ENCODE peak calls at places on chromosomes 7 and 10, in four cellular contexts. One of them, this sample, is unnamed.
A peak's percentile ranks its signal among the peaks of the same experiment; 100 is the strongest.

GRCh38 chr7:30434140-30434799 is 44.3 kb downstream of the NOD1 start:
- DNase-seq in skeletal muscle cell: no peak
- DNase-seq in NCI-H82: no peak
- DNase-seq in kidney tubule cell: no peak
- DNase-seq in this sample: no peak

GRCh38 chr7:73633844-73634243 is 9.5 kb upstream of the MLXIPL start:
- DNase-seq in skeletal muscle cell: no peak
- DNase-seq in NCI-H82: no peak
- DNase-seq in kidney tubule cell: no peak
- DNase-seq in this sample: no peak

GRCh38 chr10:34580643-34581042 is 234.5 kb downstream of the PARD3 start:
- DNase-seq in NCI-H82: no peak
- DNase-seq in skeletal muscle cell: peak; percentile 72
- DNase-seq in kidney tubule cell: peak; percentile 88
- DNase-seq in this sample: no peak

GRCh38 chr10:132225849-132226205 is 39.1 kb downstream of the DPYSL4 start:
- DNase-seq in kidney tubule cell: no peak
- DNase-seq in NCI-H82: no peak
- DNase-seq in skeletal muscle cell: no peak
- DNase-seq in this sample: no peak

GRCh38 chr10:119516381-119517234 is 25.9 kb downstream of the RGS10 start:
- DNase-seq in kidney tubule cell: peak; percentile 25
- DNase-seq in NCI-H82: peak; percentile 14
- DNase-seq in skeletal muscle cell: no peak
- DNase-seq in this sample: no peak

GRCh38 chr7:75888464-75889222 is 9.8 kb downstream of the RHBDD2 start:
- DNase-seq in skeletal muscle cell: no peak
- DNase-seq in NCI-H82: no peak
- DNase-seq in kidney tubule cell: no peak
- DNase-seq in this sample: no peak

GRCh38 chr7:16066805-16067459 is 354.4 kb downstream of the CRPPA start:
- DNase-seq in NCI-H82: no peak
- DNase-seq in kidney tubule cell: no peak
- DNase-seq in skeletal muscle cell: no peak
- DNase-seq in this sample: no peak

GRCh38 chr10:75468612-75469011 is 37.2 kb downstream of the LRMDA start:
- DNase-seq in NCI-H82: no peak
- DNase-seq in kidney tubule cell: no peak
- DNase-seq in skeletal muscle cell: no peak
- DNase-seq in this sample: no peak

GRCh38 chr10:94205370-94205930 is 157.3 kb downstream of the NOC3L start:
- DNase-seq in kidney tubule cell: no peak
- DNase-seq in skeletal muscle cell: no peak
- DNase-seq in NCI-H82: peak; percentile 60
- DNase-seq in this sample: no peak

GRCh38 chr7:137441451-137441850 is 97.9 kb upstream of the PTN start:
- DNase-seq in NCI-H82: no peak
- DNase-seq in kidney tubule cell: no peak
- DNase-seq in skeletal muscle cell: no peak
- DNase-seq in this sample: no peak

GRCh38 chr7:133845005-133845404 is 282.1 kb upstream of the LRGUK start:
- DNase-seq in NCI-H82: no peak
- DNase-seq in kidney tubule cell: no peak
- DNase-seq in skeletal muscle cell: no peak
- DNase-seq in this sample: no peak

GRCh38 chr10:108238261-108238660 is 1073.8 kb upstream of the SORCS1 start:
- DNase-seq in skeletal muscle cell: no peak
- DNase-seq in kidney tubule cell: no peak
- DNase-seq in NCI-H82: no peak
- DNase-seq in this sample: no peak

GRCh38 chr7:85262891-85263290 is 76.0 kb upstream of the SEMA3D start:
- DNase-seq in skeletal muscle cell: no peak
- DNase-seq in kidney tubule cell: no peak
- DNase-seq in NCI-H82: no peak
- DNase-seq in this sample: no peak

GRCh38 chr10:111705026-111705425 is 478.5 kb downstream of the GPAM start:
- DNase-seq in skeletal muscle cell: no peak
- DNase-seq in NCI-H82: no peak
- DNase-seq in kidney tubule cell: no peak
- DNase-seq in this sample: peak; percentile 70

GRCh38 chr10:74637685-74638084 is 188.7 kb upstream of the KAT6B start:
- DNase-seq in NCI-H82: no peak
- DNase-seq in skeletal muscle cell: no peak
- DNase-seq in kidney tubule cell: no peak
- DNase-seq in this sample: no peak

GRCh38 chr10:115947104-115947503 is 325.9 kb downstream of the GFRA1 start:
- DNase-seq in skeletal muscle cell: no peak
- DNase-seq in NCI-H82: no peak
- DNase-seq in kidney tubule cell: peak; percentile 91
- DNase-seq in this sample: no peak

GRCh38 chr10:71638087-71638576 is 81.4 kb downstream of the C10orf105 start:
- DNase-seq in kidney tubule cell: no peak
- DNase-seq in skeletal muscle cell: no peak
- DNase-seq in NCI-H82: peak; percentile 36
- DNase-seq in this sample: no peak

GRCh38 chr10:16984242-16984641 is 145.4 kb downstream of the CUBN start:
- DNase-seq in skeletal muscle cell: no peak
- DNase-seq in NCI-H82: no peak
- DNase-seq in kidney tubule cell: no peak
- DNase-seq in this sample: no peak

GRCh38 chr10:104333037-104333727 is 5.1 kb downstream of the ITPRIP start:
- DNase-seq in NCI-H82: no peak
- DNase-seq in skeletal muscle cell: no peak
- DNase-seq in kidney tubule cell: no peak
- DNase-seq in this sample: no peak

GRCh38 chr7:74575811-74576210 is 81.7 kb upstream of the GTF2I start:
- DNase-seq in skeletal muscle cell: no peak
- DNase-seq in NCI-H82: no peak
- DNase-seq in kidney tubule cell: no peak
- DNase-seq in this sample: no peak

GRCh38 chr7:7330997-7331396 is 148.7 kb downstream of the C1GALT1 start:
- DNase-seq in NCI-H82: peak; percentile 72
- DNase-seq in kidney tubule cell: no peak
- DNase-seq in skeletal muscle cell: no peak
- DNase-seq in this sample: peak; percentile 0

GRCh38 chr10:28432210-28432676 is 100.7 kb upstream of the WAC start:
- DNase-seq in NCI-H82: peak; percentile 74
- DNase-seq in skeletal muscle cell: peak; percentile 16
- DNase-seq in kidney tubule cell: peak; percentile 78
- DNase-seq in this sample: peak; percentile 40

GRCh38 chr7:25678215-25678614 is 449.9 kb upstream of the NPVF start:
- DNase-seq in NCI-H82: no peak
- DNase-seq in kidney tubule cell: no peak
- DNase-seq in skeletal muscle cell: no peak
- DNase-seq in this sample: no peak

GRCh38 chr7:143256932-143257331 is 6.3 kb upstream of the GSTK1 start:
- DNase-seq in NCI-H82: no peak
- DNase-seq in skeletal muscle cell: no peak
- DNase-seq in kidney tubule cell: no peak
- DNase-seq in this sample: no peak

GRCh38 chr10:7297094-7297493 is 113.7 kb downstream of the SFMBT2 start:
- DNase-seq in kidney tubule cell: no peak
- DNase-seq in NCI-H82: no peak
- DNase-seq in skeletal muscle cell: no peak
- DNase-seq in this sample: no peak

GRCh38 chr10:79349072-79349491 is 1.8 kb downstream of the PPIF start:
- DNase-seq in NCI-H82: no peak
- DNase-seq in skeletal muscle cell: no peak
- DNase-seq in kidney tubule cell: no peak
- DNase-seq in this sample: no peak

GRCh38 chr7:9776900-9777299 is 1196.8 kb upstream of the PHF14 start:
- DNase-seq in kidney tubule cell: no peak
- DNase-seq in skeletal muscle cell: no peak
- DNase-seq in NCI-H82: peak; percentile 73
- DNase-seq in this sample: no peak

GRCh38 chr10:30804478-30805055 is 175.0 kb upstream of the LYZL2 start:
- DNase-seq in kidney tubule cell: no peak
- DNase-seq in skeletal muscle cell: no peak
- DNase-seq in NCI-H82: no peak
- DNase-seq in this sample: no peak

GRCh38 chr10:108877130-108877529 is 1046.2 kb downstream of the XPNPEP1 start:
- DNase-seq in kidney tubule cell: peak; percentile 1
- DNase-seq in NCI-H82: peak; percentile 3
- DNase-seq in skeletal muscle cell: peak; percentile 35
- DNase-seq in this sample: no peak

GRCh38 chr10:79188154-79188763 is 119.5 kb downstream of the ZMIZ1 start:
- DNase-seq in NCI-H82: no peak
- DNase-seq in kidney tubule cell: no peak
- DNase-seq in skeletal muscle cell: no peak
- DNase-seq in this sample: no peak

GRCh38 chr7:69780377-69780776 is 182.1 kb downstream of the AUTS2 start:
- DNase-seq in NCI-H82: peak; percentile 10
- DNase-seq in kidney tubule cell: peak; percentile 59
- DNase-seq in skeletal muscle cell: no peak
- DNase-seq in this sample: no peak

GRCh38 chr7:22348379-22348778 is 8.6 kb downstream of the RAPGEF5 start:
- DNase-seq in NCI-H82: no peak
- DNase-seq in skeletal muscle cell: no peak
- DNase-seq in kidney tubule cell: peak; percentile 60
- DNase-seq in this sample: no peak

GRCh38 chr10:115710136-115710535 is 562.9 kb downstream of the GFRA1 start:
- DNase-seq in skeletal muscle cell: no peak
- DNase-seq in kidney tubule cell: peak; percentile 43
- DNase-seq in NCI-H82: no peak
- DNase-seq in this sample: no peak

GRCh38 chr7:108618056-108618455 is 48.4 kb downstream of the DNAJB9 start:
- DNase-seq in skeletal muscle cell: no peak
- DNase-seq in NCI-H82: no peak
- DNase-seq in kidney tubule cell: no peak
- DNase-seq in this sample: no peak

GRCh38 chr10:130480491-130480890 is 344.3 kb downstream of the GLRX3 start:
- DNase-seq in NCI-H82: no peak
- DNase-seq in kidney tubule cell: no peak
- DNase-seq in skeletal muscle cell: no peak
- DNase-seq in this sample: no peak

GRCh38 chr7:41239596-41239995 is 463.3 kb downstream of the INHBA start:
- DNase-seq in NCI-H82: no peak
- DNase-seq in skeletal muscle cell: no peak
- DNase-seq in kidney tubule cell: no peak
- DNase-seq in this sample: no peak

GRCh38 chr10:72261323-72262018 is 12.3 kb upstream of the DDIT4 start:
- DNase-seq in skeletal muscle cell: no peak
- DNase-seq in NCI-H82: no peak
- DNase-seq in kidney tubule cell: peak; percentile 59
- DNase-seq in this sample: no peak

GRCh38 chr7:134593530-134594392 is 44.9 kb downstream of the AKR1B15 start:
- DNase-seq in skeletal muscle cell: peak; percentile 84
- DNase-seq in kidney tubule cell: peak; percentile 68
- DNase-seq in NCI-H82: no peak
- DNase-seq in this sample: peak; percentile 92

GRCh38 chr7:16616542-16616941 is 29.0 kb downstream of the ANKMY2 start:
- DNase-seq in skeletal muscle cell: no peak
- DNase-seq in kidney tubule cell: no peak
- DNase-seq in NCI-H82: no peak
- DNase-seq in this sample: no peak